ENCODE peak calls at places on chromosomes 1 and 21, in ten cellular contexts. M is ovary, R is tibial nerve, P is A549, G is lower leg skin, Y is GM12891, A is adrenal gland, N is IMR-90, K is Peyer's patch, Z is endothelial cell of umbilical vein. W is an unnamed sample.

GRCh38 chr1:244964112-244964971 is 100.0 kb upstream of the HNRNPU start:
- DNase-seq in M (no peak), R (no peak), P (peak; percentile 79), G (no peak), Y (no peak), A (peak; percentile 40), N (peak; percentile 90), K (no peak), Z (peak; percentile 82), W (peak; percentile 20)

GRCh38 chr1:245858683-245859509 is 648.2 kb downstream of the SMYD3 start:
- DNase-seq in M (no peak), R (no peak), P (peak; percentile 3), G (no peak), Y (no peak), A (no peak), N (peak; percentile 72), K (no peak), Z (no peak), W (no peak)

GRCh38 chr1:162627662-162628296 is 4.5 kb upstream of the DDR2 start:
- DNase-seq in M (no peak), R (no peak), P (peak; percentile 45), G (no peak), Y (no peak), A (no peak), N (peak; percentile 53), K (no peak), Z (peak; percentile 48), W (no peak)

GRCh38 chr1:178275553-178275952 is 181.6 kb downstream of the RASAL2 start:
- DNase-seq in M (no peak), R (no peak), P (no peak), G (no peak), Y (no peak), A (no peak), N (peak; percentile 37), K (no peak), Z (peak; percentile 64), W (no peak)

GRCh38 chr1:88800382-88801051 is 90.8 kb downstream of the GTF2B start:
- DNase-seq in M (no peak), R (no peak), P (peak; percentile 41), G (no peak), Y (no peak), A (peak; percentile 54), N (peak; percentile 13), K (no peak), Z (peak; percentile 24), W (no peak)

GRCh38 chr1:205610036-205610435 is 21.8 kb downstream of the ELK4 start:
- DNase-seq in M (no peak), R (no peak), P (no peak), G (no peak), Y (no peak), A (no peak), N (peak; percentile 72), K (no peak), Z (peak; percentile 87), W (no peak)

GRCh38 chr21:26834181-26834945 is 10.8 kb downstream of the ADAMTS1 start:
- DNase-seq in M (no peak), R (no peak), P (no peak), G (no peak), Y (no peak), A (no peak), N (peak; percentile 58), K (no peak), Z (no peak), W (no peak)

GRCh38 chr1:91742848-91743292 is 143.1 kb downstream of the TGFBR3 start:
- DNase-seq in M (peak; percentile 77), R (no peak), P (no peak), G (no peak), Y (no peak), A (peak; percentile 61), N (peak; percentile 66), K (no peak), Z (peak; percentile 77), W (peak; percentile 25)

DNA sequence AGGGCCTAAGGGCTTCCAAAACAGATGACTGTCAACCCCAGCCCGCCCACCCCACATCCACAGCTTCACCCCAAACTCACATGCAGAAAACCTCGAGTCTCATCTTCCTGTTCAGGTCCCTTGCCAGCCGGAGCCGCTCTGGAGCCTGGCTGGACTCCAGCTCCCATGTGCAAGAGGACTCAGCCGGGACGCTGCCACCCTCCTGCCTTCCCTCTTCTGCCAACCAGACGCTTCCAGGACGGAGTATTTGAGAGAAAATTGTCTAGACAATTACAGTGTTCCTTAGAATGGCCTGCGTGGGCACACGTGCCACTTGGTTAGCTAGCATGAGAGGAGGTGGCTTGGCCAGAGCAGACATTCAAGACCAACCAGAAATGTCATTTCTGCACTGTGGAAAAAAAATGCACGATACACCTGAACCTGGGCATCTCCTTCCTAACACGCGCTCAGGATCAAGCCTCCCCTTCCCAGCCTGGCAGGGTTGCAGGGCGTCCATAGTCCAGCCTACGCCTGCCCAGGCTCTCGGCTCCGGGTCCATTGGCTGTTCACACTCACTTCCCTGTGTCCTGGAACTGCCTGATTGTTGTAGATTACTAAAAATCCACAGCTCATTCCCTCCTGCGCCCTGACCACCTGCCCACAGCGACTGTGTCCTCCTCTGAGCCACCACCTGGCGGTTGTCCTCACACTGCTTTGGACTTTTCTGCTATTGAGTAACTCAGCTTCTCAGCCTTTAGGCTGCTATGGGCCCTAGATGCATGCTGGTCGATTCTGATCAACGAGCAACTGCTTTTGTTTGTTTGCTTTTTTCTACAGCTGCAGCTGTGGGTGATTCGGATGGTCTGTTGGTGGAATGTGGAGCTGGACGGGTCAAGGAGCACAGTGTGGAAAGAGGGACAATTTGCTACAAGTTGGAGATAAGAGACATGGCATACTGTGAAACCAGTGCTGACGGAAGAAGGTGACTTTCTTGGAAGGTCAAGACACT is at the start of gene CLDN14:
- DNase-seq in M (no peak), R (no peak), P (no peak), G (no peak), Y (no peak), A (no peak), N (peak; percentile 58), K (no peak), Z (no peak), W (no peak)
- TF ChIP-seq POLR2A in M (no peak), R (no peak), P (no peak), G (no peak), Y (no peak), A (no peak), N (no peak), K (no peak), Z (no peak), W (no peak)

GRCh38 chr1:24847995-24848857 is 81.8 kb downstream of the RUNX3 start:
- DNase-seq in M (peak; percentile 85), R (peak; percentile 84), P (peak; percentile 80), G (peak; percentile 91), Y (peak; percentile 78), A (peak; percentile 97), N (peak; percentile 86), K (peak; percentile 94), Z (peak; percentile 90), W (no peak)
- TF ChIP-seq POLR2A in M (no peak), R (peak; percentile 20), P (no peak), G (no peak), Y (peak; percentile 75), A (no peak), N (peak; percentile 31), K (no peak), Z (peak; percentile 53), W (no peak)

DNA sequence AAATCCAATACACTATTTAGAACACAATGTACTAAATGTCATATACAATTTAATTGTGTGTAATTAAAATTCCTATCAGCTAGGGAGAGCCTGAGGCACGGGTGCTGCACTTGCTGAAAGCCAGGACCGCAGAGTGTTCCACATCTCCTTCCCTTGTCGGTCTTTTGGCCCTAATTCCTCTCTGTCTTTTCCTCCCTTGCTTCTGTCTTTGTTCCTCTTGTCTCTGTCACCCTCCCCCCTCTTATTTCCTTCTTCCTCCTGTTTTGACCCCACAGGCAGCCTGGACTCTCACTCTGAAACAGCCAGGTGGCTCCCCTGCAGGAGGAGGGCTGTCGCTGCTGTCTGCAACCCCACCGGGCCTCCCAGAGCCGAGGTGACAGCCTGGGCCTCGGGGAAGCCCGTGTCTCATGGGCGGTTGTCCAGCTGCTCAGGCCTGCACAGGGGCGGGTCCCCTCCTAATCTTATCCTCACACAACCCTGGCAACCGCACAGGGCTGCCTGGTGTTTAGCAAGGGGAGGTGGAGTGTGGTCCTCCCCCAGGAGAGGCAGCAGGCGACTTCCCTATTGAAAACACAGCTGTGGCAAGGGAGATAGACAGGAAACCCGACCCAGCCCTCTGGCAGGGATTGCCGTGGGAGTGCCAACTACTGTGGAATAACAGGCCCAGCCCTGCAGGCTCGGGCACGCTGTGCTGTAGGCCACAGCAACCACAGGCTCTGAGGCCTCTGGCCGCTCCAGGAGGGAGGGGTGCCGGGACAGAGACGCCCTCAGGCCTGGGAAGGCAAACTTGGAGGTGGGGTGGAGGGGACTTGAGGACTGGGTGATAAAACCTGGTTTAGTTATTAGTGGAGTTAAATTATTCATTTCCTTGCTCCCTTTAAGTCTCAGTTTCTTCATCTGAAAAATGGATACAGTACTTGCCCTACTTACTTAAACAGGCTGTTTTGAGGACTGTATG is 68.8 kb upstream of the WDR26 start:
- DNase-seq in M (peak; percentile 54), R (peak; percentile 60), P (peak; percentile 31), G (peak; percentile 93), Y (peak; percentile 80), A (peak; percentile 85), N (peak; percentile 80), K (peak; percentile 41), Z (peak; percentile 93), W (peak; percentile 85)
- TF ChIP-seq POLR2A in M (no peak), R (no peak), P (no peak), G (no peak), Y (no peak), A (peak; percentile 21), N (no peak), K (no peak), Z (no peak), W (no peak)

GRCh38 chr1:40622051-40622450 is 43.4 kb downstream of the RIMS3 start:
- DNase-seq in M (no peak), R (no peak), P (no peak), G (no peak), Y (no peak), A (no peak), N (no peak), K (peak; percentile 12), Z (no peak), W (no peak)

GRCh38 chr1:40622936-40623629 is 42.4 kb downstream of the RIMS3 start:
- DNase-seq in M (no peak), R (no peak), P (no peak), G (no peak), Y (no peak), A (no peak), N (no peak), K (peak; percentile 10), Z (no peak), W (no peak)

GRCh38 chr1:40620586-40620985 is 44.9 kb downstream of the RIMS3 start:
- DNase-seq in M (no peak), R (no peak), P (no peak), G (no peak), Y (no peak), A (no peak), N (no peak), K (no peak), Z (no peak), W (no peak)

GRCh38 chr1:40618108-40618507 is 47.4 kb downstream of the RIMS3 start:
- DNase-seq in M (no peak), R (no peak), P (no peak), G (no peak), Y (no peak), A (no peak), N (no peak), K (no peak), Z (no peak), W (no peak)

DNA sequence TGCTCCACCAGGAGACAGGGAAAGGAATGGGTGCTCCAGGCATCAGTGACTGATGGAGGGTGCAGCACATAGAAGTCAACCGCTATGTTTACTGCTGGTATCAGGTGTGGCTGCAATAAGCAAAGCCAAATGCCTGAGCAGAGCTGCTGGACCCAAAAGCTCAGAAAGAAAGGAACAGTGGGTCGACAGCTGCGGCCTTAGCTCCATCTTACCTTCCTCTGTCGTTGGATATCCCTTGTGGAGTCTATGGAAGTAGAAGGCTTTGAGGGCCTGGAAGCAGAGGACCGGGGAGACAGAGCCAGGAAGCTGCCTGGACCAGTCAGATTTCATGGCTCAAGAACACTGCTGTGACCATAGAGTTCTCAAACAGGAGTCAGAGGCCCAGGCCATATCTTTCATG is 45.3 kb downstream of the RIMS3 start:
- DNase-seq in M (no peak), R (no peak), P (no peak), G (no peak), Y (no peak), A (no peak), N (no peak), K (no peak), Z (no peak), W (no peak)
- TF ChIP-seq POLR2A in M (no peak), R (no peak), P (no peak), G (no peak), Y (no peak), A (no peak), N (no peak), K (no peak), Z (no peak), W (no peak)